ENCODE peak calls at places on chromosomes 13 and 19, in five cellular contexts. One of them, this sample, is unnamed.

GRCh38 chr19:32453736-32454135 is 48.2 kb downstream of the DPY19L3 start:
- DNase-seq in esophagus muscularis mucosa: no peak
- DNase-seq in CD8-positive, alpha-beta T cell: no peak
- DNase-seq in body of pancreas: no peak
- DNase-seq in AG04450: no peak
- DNase-seq in this sample: no peak

GRCh38 chr13:38759390-38759789 is 72.5 kb downstream of the FREM2 start:
- DNase-seq in body of pancreas: no peak
- DNase-seq in esophagus muscularis mucosa: no peak
- DNase-seq in CD8-positive, alpha-beta T cell: no peak
- DNase-seq in AG04450: no peak
- DNase-seq in this sample: no peak

GRCh38 chr13:99995503-99996176 is 14.1 kb downstream of the ZIC2 start:
- DNase-seq in CD8-positive, alpha-beta T cell: no peak
- DNase-seq in AG04450: no peak
- DNase-seq in esophagus muscularis mucosa: no peak
- DNase-seq in body of pancreas: no peak
- DNase-seq in this sample: no peak

GRCh38 chr19:56692496-56692895 is 20.9 kb upstream of the ZNF835 start:
- DNase-seq in esophagus muscularis mucosa: no peak
- DNase-seq in CD8-positive, alpha-beta T cell: no peak
- DNase-seq in body of pancreas: no peak
- DNase-seq in AG04450: no peak
- DNase-seq in this sample: no peak

GRCh38 chr13:37143901-37144300 is 38.4 kb upstream of the CSNK1A1L start:
- DNase-seq in CD8-positive, alpha-beta T cell: no peak
- DNase-seq in esophagus muscularis mucosa: no peak
- DNase-seq in body of pancreas: no peak
- DNase-seq in AG04450: no peak
- DNase-seq in this sample: no peak

GRCh38 chr13:41222259-41222852 is 28.0 kb upstream of the KBTBD7 start:
- DNase-seq in body of pancreas: peak; percentile 59
- DNase-seq in esophagus muscularis mucosa: no peak
- DNase-seq in CD8-positive, alpha-beta T cell: peak; percentile 49
- DNase-seq in AG04450: no peak
- DNase-seq in this sample: peak; percentile 42

GRCh38 chr13:93248627-93249047 is 22.0 kb downstream of the GPC6 start:
- DNase-seq in AG04450: no peak
- DNase-seq in CD8-positive, alpha-beta T cell: no peak
- DNase-seq in body of pancreas: peak; percentile 68
- DNase-seq in esophagus muscularis mucosa: no peak
- DNase-seq in this sample: no peak

GRCh38 chr13:42574435-42575311 is 721 bp downstream of the TNFSF11 start:
- DNase-seq in esophagus muscularis mucosa: no peak
- DNase-seq in body of pancreas: no peak
- DNase-seq in AG04450: no peak
- DNase-seq in CD8-positive, alpha-beta T cell: peak; percentile 27
- DNase-seq in this sample: peak; percentile 26

GRCh38 chr19:14063100-14063499 is 1.2 kb upstream of the PALM3 start:
- DNase-seq in esophagus muscularis mucosa: no peak
- DNase-seq in CD8-positive, alpha-beta T cell: no peak
- DNase-seq in AG04450: no peak
- DNase-seq in body of pancreas: no peak
- DNase-seq in this sample: no peak

GRCh38 chr13:107846642-107847041 is 368.7 kb downstream of the LIG4 start:
- DNase-seq in CD8-positive, alpha-beta T cell: no peak
- DNase-seq in AG04450: no peak
- DNase-seq in body of pancreas: no peak
- DNase-seq in esophagus muscularis mucosa: no peak
- DNase-seq in this sample: no peak

GRCh38 chr13:34076319-34076718 is 258.4 kb downstream of the RFC3 start:
- DNase-seq in CD8-positive, alpha-beta T cell: no peak
- DNase-seq in body of pancreas: no peak
- DNase-seq in esophagus muscularis mucosa: no peak
- DNase-seq in AG04450: no peak
- DNase-seq in this sample: no peak

GRCh38 chr19:11984986-11985385 is 20.1 kb downstream of the ZNF763 start:
- DNase-seq in AG04450: no peak
- DNase-seq in CD8-positive, alpha-beta T cell: no peak
- DNase-seq in esophagus muscularis mucosa: no peak
- DNase-seq in body of pancreas: no peak
- DNase-seq in this sample: no peak
- TF ChIP-seq CTCF in AG04450: peak; percentile 19
- TF ChIP-seq CTCF in CD8-positive, alpha-beta T cell: no peak
- TF ChIP-seq CTCF in esophagus muscularis mucosa: no peak
- TF ChIP-seq CTCF in body of pancreas: no peak
- TF ChIP-seq CTCF in this sample: no peak

GRCh38 chr13:95115525-95115924 is 185.7 kb downstream of the ABCC4 start:
- DNase-seq in esophagus muscularis mucosa: no peak
- DNase-seq in CD8-positive, alpha-beta T cell: no peak
- DNase-seq in body of pancreas: no peak
- DNase-seq in AG04450: no peak
- DNase-seq in this sample: no peak
- H3K27ac ChIP-seq in esophagus muscularis mucosa: no peak overlapping the region
- H3K27ac ChIP-seq in CD8-positive, alpha-beta T cell: no peak overlapping the region
- H3K27ac ChIP-seq in body of pancreas: no peak overlapping the region
- H3K27ac ChIP-seq in AG04450: no peak overlapping the region
- H3K27ac ChIP-seq in this sample: no peak overlapping the region

DNA sequence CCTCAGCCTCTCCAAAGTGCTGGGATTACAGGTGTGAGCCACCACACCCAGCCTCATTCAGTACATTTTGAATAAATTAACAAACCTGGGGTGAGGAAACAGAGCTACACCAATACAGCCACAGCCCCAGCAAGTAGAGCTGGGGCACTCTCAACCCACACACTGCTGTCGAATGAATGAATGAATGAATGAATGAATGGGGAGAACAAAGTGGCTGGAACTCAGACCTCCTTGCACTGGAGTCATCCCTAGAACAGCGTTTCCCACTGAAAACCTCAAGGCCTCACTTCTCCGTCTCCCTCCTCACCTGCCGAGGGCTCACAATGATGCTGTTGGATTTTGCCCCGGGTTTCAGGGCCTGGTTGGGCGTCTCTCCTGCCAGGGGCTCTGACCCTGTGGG is 2.8 kb downstream of the ERCC1 start:
- DNase-seq in esophagus muscularis mucosa: no peak
- DNase-seq in AG04450: no peak
- DNase-seq in CD8-positive, alpha-beta T cell: no peak
- DNase-seq in body of pancreas: no peak
- DNase-seq in this sample: no peak
- TF ChIP-seq CTCF in esophagus muscularis mucosa: no peak
- TF ChIP-seq CTCF in AG04450: no peak
- TF ChIP-seq CTCF in CD8-positive, alpha-beta T cell: no peak
- TF ChIP-seq CTCF in body of pancreas: no peak
- TF ChIP-seq CTCF in this sample: no peak

DNA sequence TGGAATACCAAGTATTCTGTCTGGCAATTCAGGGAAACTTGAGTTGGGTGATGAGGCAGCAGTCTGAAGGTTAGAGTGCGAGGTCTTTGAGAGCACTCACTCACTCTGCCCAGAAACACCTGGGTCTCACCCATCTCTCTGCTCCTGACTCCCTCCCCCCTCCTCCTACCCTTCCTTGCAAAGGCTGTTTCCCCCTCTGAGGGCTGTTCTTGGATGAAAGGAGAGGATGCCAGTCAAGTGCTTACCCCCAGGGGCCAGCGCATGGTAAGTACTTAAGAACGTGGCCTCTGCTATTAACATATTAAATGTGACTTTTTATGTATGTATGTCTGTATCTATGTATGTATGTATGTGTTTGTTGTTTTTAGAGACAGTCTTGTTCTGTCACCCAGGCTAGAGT is 22.5 kb downstream of the SIPA1L3 start:
- DNase-seq in AG04450: no peak
- DNase-seq in esophagus muscularis mucosa: no peak
- DNase-seq in body of pancreas: no peak
- DNase-seq in CD8-positive, alpha-beta T cell: no peak
- DNase-seq in this sample: no peak
- H3K27ac ChIP-seq in AG04450: no peak overlapping the region
- H3K27ac ChIP-seq in esophagus muscularis mucosa: no peak overlapping the region
- H3K27ac ChIP-seq in body of pancreas: no peak overlapping the region
- H3K27ac ChIP-seq in CD8-positive, alpha-beta T cell: no peak overlapping the region
- H3K27ac ChIP-seq in this sample: no peak overlapping the region

DNA sequence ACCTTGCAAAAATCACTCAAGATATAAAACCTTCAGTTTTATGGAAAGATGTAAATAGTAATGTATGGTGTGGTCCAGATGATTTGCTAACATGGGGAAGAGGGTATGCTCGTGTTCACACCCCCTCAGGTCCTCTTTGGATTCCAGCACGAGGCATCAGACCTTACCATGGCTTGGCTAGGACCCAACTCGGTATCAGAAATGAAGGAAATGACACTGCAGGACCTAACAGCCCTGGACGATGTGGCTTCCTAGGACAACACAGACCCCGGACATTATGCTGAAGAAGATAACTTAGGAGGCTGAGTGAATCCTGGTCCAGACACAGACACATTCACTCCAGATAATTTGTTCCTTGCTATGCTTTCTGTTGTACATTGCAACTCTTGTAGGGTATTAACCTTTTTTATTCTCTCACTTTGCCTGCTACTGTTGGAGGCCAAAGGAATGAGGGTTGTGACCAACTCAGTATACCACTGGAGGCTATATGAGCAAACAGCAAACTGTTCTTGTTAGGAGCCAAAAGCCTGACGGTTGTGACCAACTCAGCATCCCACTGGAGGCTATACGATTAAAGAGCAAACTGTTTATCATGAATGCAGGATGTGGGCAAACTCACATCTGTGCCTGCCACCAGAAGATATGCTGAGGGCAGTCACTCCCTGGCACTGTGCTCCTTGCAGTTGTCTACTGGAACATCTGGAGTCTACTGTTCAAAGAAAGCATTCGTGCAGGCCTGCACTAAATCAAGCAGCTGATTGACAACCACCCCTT is 121.7 kb downstream of the ZNF429 start:
- DNase-seq in body of pancreas: no peak
- DNase-seq in CD8-positive, alpha-beta T cell: no peak
- DNase-seq in AG04450: no peak
- DNase-seq in esophagus muscularis mucosa: no peak
- DNase-seq in this sample: no peak
- TF ChIP-seq CTCF in body of pancreas: no peak
- TF ChIP-seq CTCF in CD8-positive, alpha-beta T cell: no peak
- TF ChIP-seq CTCF in AG04450: no peak
- TF ChIP-seq CTCF in esophagus muscularis mucosa: no peak
- TF ChIP-seq CTCF in this sample: no peak

DNA sequence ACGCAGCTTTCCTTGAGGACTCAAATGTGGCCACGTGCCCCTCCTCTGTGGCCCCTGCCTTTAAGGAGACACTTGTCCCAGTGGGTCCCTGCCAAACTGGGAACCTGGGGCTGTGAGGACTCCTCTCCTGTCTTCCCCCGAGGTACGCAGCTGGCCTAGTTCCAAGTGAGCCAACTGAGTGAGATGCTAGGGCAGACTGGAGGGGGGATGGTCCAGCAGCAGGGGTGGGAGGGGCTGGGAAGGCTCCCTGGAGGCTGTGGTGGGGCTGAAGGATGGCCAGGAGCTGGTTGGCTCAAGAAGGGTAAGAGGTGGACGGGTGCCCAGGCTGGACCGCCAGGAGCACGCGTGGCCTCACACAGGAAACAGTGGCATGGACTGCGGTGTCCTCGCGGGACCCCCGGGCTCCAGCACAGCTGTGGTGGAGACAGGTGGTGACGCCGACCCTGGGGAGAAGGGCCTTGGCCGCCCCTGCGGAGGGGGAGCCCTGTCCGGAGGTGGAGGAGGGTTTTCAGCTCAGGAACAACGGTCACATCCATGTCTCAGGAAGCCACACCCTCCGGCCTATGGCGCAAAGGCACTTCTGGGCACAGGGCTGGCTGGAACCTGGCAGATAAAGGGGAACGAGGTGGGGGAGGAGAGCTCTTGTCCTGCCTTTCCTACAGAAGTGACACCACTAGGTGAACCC is 45.8 kb downstream of the MLLT1 start:
- DNase-seq in body of pancreas: no peak
- DNase-seq in CD8-positive, alpha-beta T cell: no peak
- DNase-seq in AG04450: no peak
- DNase-seq in esophagus muscularis mucosa: no peak
- DNase-seq in this sample: no peak
- H3K27ac ChIP-seq in body of pancreas: peak overlapping the region; percentile 63
- H3K27ac ChIP-seq in CD8-positive, alpha-beta T cell: no peak overlapping the region
- H3K27ac ChIP-seq in AG04450: peak overlapping the region; percentile 93
- H3K27ac ChIP-seq in esophagus muscularis mucosa: peak overlapping the region; percentile 59
- H3K27ac ChIP-seq in this sample: no peak overlapping the region

DNA sequence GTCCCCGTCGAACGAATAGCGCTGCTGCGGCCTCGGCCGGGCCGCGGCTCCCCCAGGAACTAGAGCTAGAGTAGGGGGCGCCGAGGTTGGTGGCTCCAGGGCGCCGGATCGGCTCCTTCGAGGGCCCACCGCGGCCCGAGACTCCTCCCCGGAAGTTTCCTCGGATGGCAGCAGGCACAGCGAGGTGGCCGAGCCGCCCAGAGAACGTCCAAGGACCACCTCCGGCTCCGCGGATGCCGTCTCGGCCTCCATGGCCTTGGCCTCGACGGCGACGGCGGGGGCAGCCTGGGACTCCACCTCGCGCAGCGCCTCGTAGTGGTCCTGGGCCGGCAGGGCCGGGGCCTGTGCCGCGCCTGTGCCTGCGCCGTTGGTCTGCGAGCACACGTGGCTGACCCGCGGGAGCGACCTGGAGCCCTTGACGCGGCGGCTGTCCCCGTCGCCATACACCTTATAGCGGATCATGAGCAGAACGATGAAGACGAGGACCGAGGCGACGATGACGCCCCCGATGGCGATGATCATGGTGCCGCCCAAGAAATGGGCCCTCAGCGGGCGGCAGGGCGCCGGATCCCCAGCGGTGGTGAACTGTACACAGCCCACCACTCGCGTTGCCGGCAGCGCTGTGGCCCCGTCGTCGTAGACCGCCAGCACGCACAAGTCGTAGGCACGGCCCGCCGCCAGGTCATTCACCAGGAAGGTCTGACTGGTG is 11.8 kb downstream of the IFNL1 start:
- DNase-seq in body of pancreas: no peak
- DNase-seq in esophagus muscularis mucosa: no peak
- DNase-seq in CD8-positive, alpha-beta T cell: no peak
- DNase-seq in AG04450: no peak
- DNase-seq in this sample: no peak
- TF ChIP-seq CTCF in body of pancreas: no peak
- TF ChIP-seq CTCF in esophagus muscularis mucosa: no peak
- TF ChIP-seq CTCF in CD8-positive, alpha-beta T cell: no peak
- TF ChIP-seq CTCF in AG04450: no peak
- TF ChIP-seq CTCF in this sample: no peak

This sample was measured in CD4-positive, alpha-beta T cell.